ENCODE peak calls at places on chromosome 6, in ten cellular contexts. O is activated T-helper 1 cell treated with anti-CD3 and anti-CD28 coated beads, Interleukin-12 subunit alpha, Interleukin-12 subunit beta, Interleukin-2, Interleukin-4 antibody, amounts not matched to agents 30 ng/mL and 10 ng/mL and 1 ng/mL, durations not matched to agents 14 hours and 24 hours and 36 hours; D is EL; Z is hepatic stellate cell; V is Daoy; B is T-helper 2 cell; J is smooth muscle cell of the brain vasculature; U is sciatic nerve; F is AG04449; E is activated CD4-positive, alpha-beta T cell treated with anti-CD3 and anti-CD28 coated beads, Interleukin-2, amount 50 U/mL, for 24 hours. Q is an unnamed sample.
A peak's percentile ranks its signal among the peaks of the same experiment; 100 is the strongest.

GRCh38 chr6:31355540-31355988 is 1.4 kb downstream of the HLA-B start:
- DNase-seq in O (no peak), D (no peak), Z (no peak), V (no peak), B (no peak), J (no peak), U (no peak), F (no peak), E (no peak), Q (no peak)

GRCh38 chr6:140480852-140481251 is 1106.4 kb upstream of the CITED2 start:
- DNase-seq in O (no peak), D (no peak), Z (no peak), V (no peak), B (no peak), J (no peak), U (no peak), F (no peak), E (no peak), Q (peak; percentile 31)

GRCh38 chr6:117389227-117390057 is 36.3 kb downstream of the ROS1 start:
- DNase-seq in O (no peak), D (no peak), Z (no peak), V (no peak), B (no peak), J (no peak), U (no peak), F (no peak), E (no peak), Q (no peak)

GRCh38 chr6:30684386-30685156 is 1.9 kb downstream of the PPP1R18 start:
- DNase-seq in O (peak; percentile 45), D (peak; percentile 60), Z (peak; percentile 53), V (peak; percentile 71), B (peak; percentile 30), J (no peak), U (peak; percentile 77), F (no peak), E (peak; percentile 39), Q (no peak)

GRCh38 chr6:93975159-93975558 is 555.8 kb upstream of the EPHA7 start:
- DNase-seq in O (no peak), D (no peak), Z (no peak), V (no peak), B (no peak), J (no peak), U (no peak), F (no peak), E (no peak), Q (no peak)

GRCh38 chr6:34890526-34890910 is 1.5 kb downstream of the ANKS1A start:
- DNase-seq in O (no peak), D (peak; percentile 6), Z (no peak), V (no peak), B (no peak), J (no peak), U (no peak), F (no peak), E (no peak), Q (no peak)

GRCh38 chr6:6002809-6003333 is 3.9 kb downstream of the NRN1 start:
- DNase-seq in O (no peak), D (no peak), Z (no peak), V (no peak), B (no peak), J (no peak), U (no peak), F (no peak), E (no peak), Q (no peak)

GRCh38 chr6:13053080-13053479 is 275.3 kb downstream of the TBC1D7 start:
- DNase-seq in O (no peak), D (no peak), Z (no peak), V (no peak), B (no peak), J (no peak), U (no peak), F (no peak), E (no peak), Q (no peak)

GRCh38 chr6:74871757-74872156 is 334.1 kb downstream of the COL12A1 start:
- DNase-seq in O (no peak), D (peak; percentile 48), Z (no peak), V (no peak), B (no peak), J (no peak), U (no peak), F (no peak), E (no peak), Q (peak; percentile 88)

GRCh38 chr6:16217156-16217721 is 21.1 kb upstream of the GMPR start:
- DNase-seq in O (no peak), D (no peak), Z (no peak), V (no peak), B (no peak), J (no peak), U (no peak), F (no peak), E (no peak), Q (no peak)

GRCh38 chr6:21556968-21557721 is 36.4 kb upstream of the SOX4 start:
- DNase-seq in O (no peak), D (no peak), Z (no peak), V (no peak), B (no peak), J (no peak), U (no peak), F (no peak), E (no peak), Q (no peak)

Q was measured in astrocyte.